ENCODE peak calls at places on chromosomes 3 and 15, in eight cellular contexts. A is dorsolateral prefrontal cortex; N is progenitor cell of endocrine pancreas; K is CD4-positive, alpha-beta memory T cell; H is fibroblast of lung; P is body of pancreas; V is lower lobe of right lung; M is NCI-H1048. D is an unnamed sample.

GRCh38 chr3:50606596-50606995 is 5.0 kb downstream of the CISH start:
- DNase-seq in V (peak; percentile 42), P (no peak), N (no peak), A (no peak), M (no peak), K (peak; percentile 67), H (no peak), D (no peak)

GRCh38 chr3:12948371-12948770 is 107.0 kb upstream of the RPL32 start:
- DNase-seq in N (no peak), H (no peak), P (no peak), V (no peak), A (no peak), M (no peak), K (no peak), D (no peak)

GRCh38 chr3:73056365-73057150 is 4.9 kb upstream of the EBLN2 start:
- DNase-seq in M (no peak), H (peak; percentile 81), N (no peak), A (no peak), P (no peak), V (no peak), K (no peak), D (peak; percentile 17)

GRCh38 chr3:129121016-129121791 is 400 bp downstream of the RAB43 start:
- DNase-seq in N (peak; percentile 24), P (no peak), M (no peak), A (no peak), H (peak; percentile 26), K (peak; percentile 66), V (peak; percentile 64), D (no peak)

GRCh38 chr15:96093063-96093462 is 237.4 kb upstream of the NR2F2 start:
- DNase-seq in K (no peak), A (no peak), H (no peak), M (no peak), P (no peak), V (no peak), N (no peak), D (no peak)

GRCh38 chr3:10437272-10437994 is 68.0 kb downstream of the ATP2B2 start:
- DNase-seq in N (no peak), H (peak; percentile 48), K (peak; percentile 66), P (no peak), A (no peak), V (no peak), M (no peak), D (peak; percentile 63)

GRCh38 chr15:31866248-31866647 is 164.1 kb upstream of the CHRNA7 start:
- DNase-seq in V (no peak), M (no peak), H (no peak), N (no peak), K (no peak), P (no peak), A (no peak), D (no peak)

GRCh38 chr15:70156781-70157261 is 59.1 kb upstream of the TLE3 start:
- DNase-seq in H (peak; percentile 58), M (no peak), A (peak; percentile 68), K (no peak), N (no peak), P (peak; percentile 80), V (no peak), D (no peak)

GRCh38 chr3:155917781-155918180 is 47.3 kb downstream of the GMPS start:
- DNase-seq in V (no peak), N (no peak), P (no peak), A (no peak), M (no peak), K (no peak), H (peak; percentile 71), D (no peak)

D was measured in naive B cell.